ENCODE peak calls at places on chromosomes 1 and 21, in eight cellular contexts. One of them, this sample, is unnamed.

GRCh38 chr1:175597969-175598765 is 145.2 kb downstream of the TNR start:
- DNase-seq in kidney: no peak
- DNase-seq in caudate nucleus: no peak
- DNase-seq in heart right ventricle: no peak
- DNase-seq in stomach: no peak
- DNase-seq in mammary epithelial cell: peak
- DNase-seq in right atrium auricular region: no peak
- DNase-seq in psoas muscle: no peak
- DNase-seq in this sample: no peak

GRCh38 chr1:108533351-108534083 is 26.4 kb upstream of the EEIG2 start:
- DNase-seq in kidney: no peak
- DNase-seq in caudate nucleus: no peak
- DNase-seq in heart right ventricle: no peak
- DNase-seq in stomach: no peak
- DNase-seq in mammary epithelial cell: peak
- DNase-seq in right atrium auricular region: no peak
- DNase-seq in psoas muscle: no peak
- DNase-seq in this sample: no peak

GRCh38 chr1:29450591-29450990 is 214.3 kb downstream of the PTPRU start:
- DNase-seq in kidney: no peak
- DNase-seq in caudate nucleus: no peak
- DNase-seq in heart right ventricle: no peak
- DNase-seq in stomach: no peak
- DNase-seq in mammary epithelial cell: no peak
- DNase-seq in right atrium auricular region: no peak
- DNase-seq in psoas muscle: no peak
- DNase-seq in this sample: no peak

GRCh38 chr1:1917995-1918900 is 831 bp downstream of the TMEM52 start:
- DNase-seq in kidney: peak
- DNase-seq in caudate nucleus: no peak
- DNase-seq in heart right ventricle: no peak
- DNase-seq in stomach: no peak
- DNase-seq in mammary epithelial cell: no peak
- DNase-seq in right atrium auricular region: no peak
- DNase-seq in psoas muscle: peak
- DNase-seq in this sample: no peak

GRCh38 chr1:164770149-164770529 is 211.2 kb downstream of the PBX1 start:
- DNase-seq in kidney: no peak
- DNase-seq in caudate nucleus: no peak
- DNase-seq in heart right ventricle: no peak
- DNase-seq in stomach: no peak
- DNase-seq in mammary epithelial cell: no peak
- DNase-seq in right atrium auricular region: no peak
- DNase-seq in psoas muscle: no peak
- DNase-seq in this sample: no peak

GRCh38 chr1:158686430-158687009 is at the start of gene SPTA1:
- DNase-seq in kidney: no peak
- DNase-seq in caudate nucleus: no peak
- DNase-seq in heart right ventricle: no peak
- DNase-seq in stomach: no peak
- DNase-seq in mammary epithelial cell: no peak
- DNase-seq in right atrium auricular region: no peak
- DNase-seq in psoas muscle: no peak
- DNase-seq in this sample: no peak

GRCh38 chr1:110106013-110106941 is 6.0 kb upstream of the UBL4B start:
- DNase-seq in kidney: peak
- DNase-seq in caudate nucleus: peak
- DNase-seq in heart right ventricle: peak
- DNase-seq in stomach: peak
- DNase-seq in mammary epithelial cell: peak
- DNase-seq in right atrium auricular region: peak
- DNase-seq in psoas muscle: peak
- DNase-seq in this sample: peak

GRCh38 chr1:172708452-172708851 is 49.5 kb downstream of the FASLG start:
- DNase-seq in kidney: no peak
- DNase-seq in caudate nucleus: no peak
- DNase-seq in heart right ventricle: no peak
- DNase-seq in stomach: no peak
- DNase-seq in mammary epithelial cell: no peak
- DNase-seq in right atrium auricular region: no peak
- DNase-seq in psoas muscle: no peak
- DNase-seq in this sample: no peak

GRCh38 chr1:192243721-192244120 is 73.1 kb upstream of the RGS21 start:
- DNase-seq in kidney: no peak
- DNase-seq in caudate nucleus: no peak
- DNase-seq in heart right ventricle: no peak
- DNase-seq in stomach: no peak
- DNase-seq in mammary epithelial cell: peak
- DNase-seq in right atrium auricular region: no peak
- DNase-seq in psoas muscle: no peak
- DNase-seq in this sample: no peak

GRCh38 chr1:114718661-114719423 is 2.3 kb upstream of the NRAS start:
- DNase-seq in kidney: no peak
- DNase-seq in caudate nucleus: no peak
- DNase-seq in heart right ventricle: no peak
- DNase-seq in stomach: no peak
- DNase-seq in mammary epithelial cell: peak
- DNase-seq in right atrium auricular region: no peak
- DNase-seq in psoas muscle: no peak
- DNase-seq in this sample: no peak

GRCh38 chr1:55262822-55263221 is 47.7 kb upstream of the USP24 start:
- DNase-seq in kidney: no peak
- DNase-seq in caudate nucleus: no peak
- DNase-seq in heart right ventricle: no peak
- DNase-seq in stomach: no peak
- DNase-seq in mammary epithelial cell: peak
- DNase-seq in right atrium auricular region: no peak
- DNase-seq in psoas muscle: no peak
- DNase-seq in this sample: no peak

GRCh38 chr1:246632584-246633168 is 66.4 kb downstream of the CNST start:
- DNase-seq in kidney: no peak
- DNase-seq in caudate nucleus: no peak
- DNase-seq in heart right ventricle: no peak
- DNase-seq in stomach: no peak
- DNase-seq in mammary epithelial cell: peak
- DNase-seq in right atrium auricular region: no peak
- DNase-seq in psoas muscle: no peak
- DNase-seq in this sample: no peak

GRCh38 chr21:17514124-17514481 is 1.3 kb downstream of the CXADR start:
- DNase-seq in kidney: no peak
- DNase-seq in caudate nucleus: no peak
- DNase-seq in heart right ventricle: no peak
- DNase-seq in stomach: no peak
- DNase-seq in mammary epithelial cell: peak
- DNase-seq in right atrium auricular region: no peak
- DNase-seq in psoas muscle: no peak
- DNase-seq in this sample: peak

GRCh38 chr1:246631426-246631825 is 65.2 kb downstream of the CNST start:
- DNase-seq in kidney: no peak
- DNase-seq in caudate nucleus: no peak
- DNase-seq in heart right ventricle: no peak
- DNase-seq in stomach: no peak
- DNase-seq in mammary epithelial cell: no peak
- DNase-seq in right atrium auricular region: no peak
- DNase-seq in psoas muscle: no peak
- DNase-seq in this sample: no peak

GRCh38 chr1:171267391-171267790 is 19.1 kb downstream of the FMO1 start:
- DNase-seq in kidney: no peak
- DNase-seq in caudate nucleus: no peak
- DNase-seq in heart right ventricle: no peak
- DNase-seq in stomach: no peak
- DNase-seq in mammary epithelial cell: peak
- DNase-seq in right atrium auricular region: no peak
- DNase-seq in psoas muscle: no peak
- DNase-seq in this sample: no peak

GRCh38 chr21:41964171-41964570 is 10.4 kb upstream of the C2CD2 start:
- DNase-seq in kidney: no peak
- DNase-seq in caudate nucleus: no peak
- DNase-seq in heart right ventricle: no peak
- DNase-seq in stomach: no peak
- DNase-seq in mammary epithelial cell: no peak
- DNase-seq in right atrium auricular region: peak
- DNase-seq in psoas muscle: no peak
- DNase-seq in this sample: no peak

GRCh38 chr1:240174734-240175133 is 83.1 kb downstream of the FMN2 start:
- DNase-seq in kidney: no peak
- DNase-seq in caudate nucleus: no peak
- DNase-seq in heart right ventricle: no peak
- DNase-seq in stomach: no peak
- DNase-seq in mammary epithelial cell: no peak
- DNase-seq in right atrium auricular region: no peak
- DNase-seq in psoas muscle: no peak
- DNase-seq in this sample: no peak

GRCh38 chr21:14850394-14850793 is 214.4 kb downstream of the NRIP1 start:
- DNase-seq in kidney: no peak
- DNase-seq in caudate nucleus: no peak
- DNase-seq in heart right ventricle: no peak
- DNase-seq in stomach: no peak
- DNase-seq in mammary epithelial cell: no peak
- DNase-seq in right atrium auricular region: no peak
- DNase-seq in psoas muscle: no peak
- DNase-seq in this sample: no peak

GRCh38 chr21:43884012-43884860 is 19.2 kb downstream of the AGPAT3 start:
- DNase-seq in kidney: no peak
- DNase-seq in caudate nucleus: no peak
- DNase-seq in heart right ventricle: no peak
- DNase-seq in stomach: peak
- DNase-seq in mammary epithelial cell: peak
- DNase-seq in right atrium auricular region: no peak
- DNase-seq in psoas muscle: no peak
- DNase-seq in this sample: peak
- H3K27ac ChIP-seq in kidney: peak
- H3K27ac ChIP-seq in caudate nucleus: no peak
- H3K27ac ChIP-seq in heart right ventricle: peak
- H3K27ac ChIP-seq in stomach: peak
- H3K27ac ChIP-seq in mammary epithelial cell: no peak
- H3K27ac ChIP-seq in right atrium auricular region: peak
- H3K27ac ChIP-seq in psoas muscle: no peak
- H3K27ac ChIP-seq in this sample: peak

DNA sequence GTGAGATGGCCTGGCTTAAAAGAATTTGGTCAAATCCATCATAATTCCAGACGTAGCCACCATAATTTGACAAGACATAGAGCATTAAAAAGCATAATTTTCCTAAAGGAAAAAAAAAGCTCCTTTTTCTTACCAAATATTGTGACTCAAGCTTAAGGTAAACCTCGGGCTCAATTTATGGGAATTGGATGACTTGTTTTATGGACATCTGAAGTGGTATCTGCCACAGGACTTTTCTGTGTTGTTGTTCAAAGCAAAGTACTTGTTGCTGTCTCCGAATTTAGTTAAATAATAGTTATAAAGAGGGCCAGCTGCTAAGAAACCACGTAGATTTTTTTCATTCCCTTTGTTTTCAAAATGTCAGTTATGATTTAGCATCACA is 1.1 kb downstream of the MPZL1 start:
- DNase-seq in kidney: no peak
- DNase-seq in caudate nucleus: no peak
- DNase-seq in heart right ventricle: no peak
- DNase-seq in stomach: no peak
- DNase-seq in mammary epithelial cell: no peak
- DNase-seq in right atrium auricular region: no peak
- DNase-seq in psoas muscle: no peak
- DNase-seq in this sample: no peak
- H3K27ac ChIP-seq in kidney: peak
- H3K27ac ChIP-seq in caudate nucleus: no peak
- H3K27ac ChIP-seq in heart right ventricle: peak
- H3K27ac ChIP-seq in stomach: peak
- H3K27ac ChIP-seq in mammary epithelial cell: peak
- H3K27ac ChIP-seq in right atrium auricular region: peak
- H3K27ac ChIP-seq in psoas muscle: peak
- H3K27ac ChIP-seq in this sample: no peak

DNA sequence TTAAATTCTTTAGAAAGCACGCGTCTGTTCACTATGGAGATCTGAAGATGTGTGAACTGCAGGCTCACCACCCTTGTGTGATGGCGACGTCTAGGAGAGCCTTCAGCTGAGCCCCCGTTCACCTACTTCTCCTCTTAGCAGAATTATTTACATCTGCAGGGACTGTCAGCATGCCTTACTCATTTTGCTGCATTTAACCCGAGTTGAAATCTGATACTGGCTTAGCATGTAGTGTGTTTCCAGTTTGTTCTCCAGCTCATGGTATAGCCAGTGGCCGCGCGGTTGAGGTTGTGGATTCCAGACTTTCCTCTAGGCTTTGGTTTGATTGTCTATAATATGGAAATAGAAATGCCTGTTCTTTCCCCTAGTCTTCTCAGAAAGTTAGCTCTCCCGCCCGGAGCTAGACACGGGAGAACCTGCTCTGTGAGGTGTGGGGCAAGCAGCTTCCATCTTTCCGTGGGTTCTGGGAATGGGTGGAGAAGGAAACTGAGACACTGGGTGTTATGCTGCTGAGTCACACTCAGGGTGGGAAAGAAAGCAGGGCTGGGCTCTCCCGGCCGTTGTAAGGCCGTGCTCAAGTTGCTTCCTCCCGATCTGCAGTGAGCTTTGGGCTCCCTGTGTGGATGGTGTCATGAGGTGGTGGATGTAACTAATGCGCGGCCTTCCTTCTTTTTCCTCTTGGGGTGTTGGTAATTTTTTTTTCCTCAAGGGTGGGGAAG is 206.8 kb upstream of the TMEM51 start:
- DNase-seq in kidney: peak
- DNase-seq in caudate nucleus: no peak
- DNase-seq in heart right ventricle: no peak
- DNase-seq in stomach: peak
- DNase-seq in mammary epithelial cell: peak
- DNase-seq in right atrium auricular region: no peak
- DNase-seq in psoas muscle: no peak
- DNase-seq in this sample: no peak
- H3K27ac ChIP-seq in kidney: peak
- H3K27ac ChIP-seq in caudate nucleus: peak
- H3K27ac ChIP-seq in heart right ventricle: peak
- H3K27ac ChIP-seq in stomach: peak
- H3K27ac ChIP-seq in mammary epithelial cell: no peak
- H3K27ac ChIP-seq in right atrium auricular region: peak
- H3K27ac ChIP-seq in psoas muscle: no peak
- H3K27ac ChIP-seq in this sample: no peak

DNA sequence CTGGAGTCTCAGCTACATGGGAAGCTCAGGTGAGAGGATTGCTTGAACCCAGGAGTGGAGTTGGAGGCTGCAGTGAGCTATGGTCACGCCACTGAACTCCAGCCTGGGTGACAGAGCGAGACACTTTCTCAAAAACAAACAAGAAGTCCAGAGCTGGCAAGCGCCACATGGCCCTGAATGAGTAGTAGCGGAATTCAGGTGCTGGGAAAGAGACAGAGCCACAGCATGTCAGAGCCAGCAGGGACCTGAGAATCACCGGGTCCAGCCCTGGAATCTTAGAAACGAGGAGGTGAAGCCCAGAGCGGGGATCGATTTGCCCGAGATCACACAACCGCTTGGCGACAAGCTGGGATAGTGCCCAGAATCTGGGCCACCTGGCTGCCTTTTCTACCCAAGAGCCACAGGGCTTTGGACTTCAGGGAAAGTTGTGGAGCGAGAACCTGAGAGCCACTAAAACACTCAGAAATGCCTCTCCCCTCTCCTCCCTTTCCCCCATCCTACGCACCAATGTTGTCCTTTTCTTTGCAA is 9.8 kb downstream of the ARL8A start:
- DNase-seq in kidney: peak
- DNase-seq in caudate nucleus: no peak
- DNase-seq in heart right ventricle: no peak
- DNase-seq in stomach: no peak
- DNase-seq in mammary epithelial cell: no peak
- DNase-seq in right atrium auricular region: no peak
- DNase-seq in psoas muscle: no peak
- DNase-seq in this sample: no peak
- H3K27ac ChIP-seq in kidney: no peak
- H3K27ac ChIP-seq in caudate nucleus: peak
- H3K27ac ChIP-seq in heart right ventricle: no peak
- H3K27ac ChIP-seq in stomach: no peak
- H3K27ac ChIP-seq in mammary epithelial cell: no peak
- H3K27ac ChIP-seq in right atrium auricular region: peak
- H3K27ac ChIP-seq in psoas muscle: peak
- H3K27ac ChIP-seq in this sample: no peak

GRCh38 chr21:38909929-38910328 is 104.2 kb downstream of the ETS2 start:
- DNase-seq in kidney: no peak
- DNase-seq in caudate nucleus: no peak
- DNase-seq in heart right ventricle: peak
- DNase-seq in stomach: no peak
- DNase-seq in mammary epithelial cell: no peak
- DNase-seq in right atrium auricular region: no peak
- DNase-seq in psoas muscle: no peak
- DNase-seq in this sample: no peak
- H3K27ac ChIP-seq in kidney: peak
- H3K27ac ChIP-seq in caudate nucleus: peak
- H3K27ac ChIP-seq in heart right ventricle: peak
- H3K27ac ChIP-seq in stomach: peak
- H3K27ac ChIP-seq in mammary epithelial cell: peak
- H3K27ac ChIP-seq in right atrium auricular region: peak
- H3K27ac ChIP-seq in psoas muscle: peak
- H3K27ac ChIP-seq in this sample: peak